ENCODE peak calls at places on chromosome 17, in nine cellular contexts. R, C, V, Q, Y, U, S, W and P are unnamed samples.

GRCh38 chr17:77327566-77328463 is 187.0 kb downstream of the SEC14L1 start:
- DNase-seq in R (no peak), C (no peak), V (no peak), Q (no peak), Y (no peak), U (no peak), S (no peak), W (no peak), P (no peak)

GRCh38 chr17:49987681-49988441 is 7.2 kb downstream of the DLX3 start:
- DNase-seq in R (no peak), C (no peak), V (no peak), Q (peak), Y (no peak), U (peak), S (peak), W (no peak), P (no peak)

GRCh38 chr17:80286638-80286960 is 25.9 kb downstream of the RNF213 start:
- DNase-seq in R (no peak), C (no peak), V (no peak), Q (no peak), Y (no peak), U (no peak), S (no peak), W (no peak), P (no peak)

GRCh38 chr17:81731271-81731670 is 19.2 kb downstream of the SLC25A10 start:
- DNase-seq in R (no peak), C (no peak), V (no peak), Q (peak), Y (no peak), U (no peak), S (no peak), W (peak), P (no peak)

GRCh38 chr17:1491406-1492248 is 859 bp downstream of the MYO1C start:
- DNase-seq in R (no peak), C (peak), V (peak), Q (no peak), Y (no peak), U (no peak), S (no peak), W (peak), P (no peak)

GRCh38 chr17:1490643-1491405 is 1.7 kb downstream of the MYO1C start:
- DNase-seq in R (no peak), C (peak), V (peak), Q (no peak), Y (no peak), U (peak), S (peak), W (no peak), P (no peak)

GRCh38 chr17:574061-574460 is 140.6 kb downstream of the VPS53 start:
- DNase-seq in R (no peak), C (no peak), V (no peak), Q (no peak), Y (no peak), U (no peak), S (no peak), W (no peak), P (no peak)

GRCh38 chr17:8118769-8119574 is 658 bp upstream of the ALOXE3 start:
- DNase-seq in R (peak), C (peak), V (peak), Q (no peak), Y (no peak), U (peak), S (peak), W (peak), P (peak)

GRCh38 chr17:82005701-82006348 is 16.9 kb downstream of the CENPX start:
- DNase-seq in R (no peak), C (no peak), V (no peak), Q (no peak), Y (no peak), U (no peak), S (no peak), W (no peak), P (no peak)

GRCh38 chr17:58756246-58757161 is 850 bp downstream of the PPM1E start:
- DNase-seq in R (no peak), C (peak), V (peak), Q (no peak), Y (no peak), U (no peak), S (peak), W (no peak), P (no peak)

GRCh38 chr17:76688165-76688622 is 22.6 kb downstream of the MXRA7 start:
- DNase-seq in R (no peak), C (no peak), V (no peak), Q (no peak), Y (no peak), U (peak), S (peak), W (no peak), P (no peak)

GRCh38 chr17:51298508-51299371 is 38.4 kb downstream of the UTP18 start:
- DNase-seq in R (no peak), C (peak), V (peak), Q (no peak), Y (no peak), U (peak), S (no peak), W (no peak), P (peak)